ENCODE peak calls at places on chromosomes 7 and 10, in eight cellular contexts. U is OCI-LY7, W is Panc1, A is spleen, X is heart right ventricle, R is Caco-2, F is HAP-1, H is aorta. J is an unnamed sample.
A peak's percentile ranks its signal among the peaks of the same experiment; 100 is the strongest.

GRCh38 chr10:62726142-62726541 is 78.4 kb upstream of the ADO start:
- DNase-seq in A (no peak), U (no peak), H (no peak), R (no peak), W (no peak), F (no peak), X (no peak), J (no peak)

GRCh38 chr7:113652501-113652900 is 266.3 kb downstream of the PPP1R3A start:
- DNase-seq in A (no peak), U (no peak), W (no peak), R (no peak), H (no peak), F (no peak), X (no peak), J (no peak)

GRCh38 chr7:37040330-37040729 is 316.0 kb upstream of the AOAH start:
- DNase-seq in U (no peak), X (no peak), R (no peak), W (no peak), H (no peak), A (no peak), F (no peak), J (no peak)

GRCh38 chr10:78171633-78172032 is 138.0 kb downstream of the RPS24 start:
- DNase-seq in R (no peak), U (peak; percentile 68), X (no peak), H (peak; percentile 22), A (no peak), F (no peak), W (no peak), J (no peak)

GRCh38 chr10:1393481-1393880 is 337.3 kb downstream of the WDR37 start:
- DNase-seq in H (no peak), W (no peak), A (no peak), F (no peak), X (no peak), R (no peak), U (no peak), J (no peak)

GRCh38 chr7:149496642-149497391 is 792 bp downstream of the ZNF746 start:
- DNase-seq in U (peak; percentile 43), F (peak; percentile 3), A (peak; percentile 94), X (peak; percentile 59), H (peak; percentile 90), R (no peak), W (no peak), J (no peak)

GRCh38 chr7:142445019-142445686 is 187.3 kb upstream of the PRSS58 start:
- DNase-seq in X (no peak), W (no peak), H (no peak), A (no peak), R (no peak), F (no peak), U (peak; percentile 11), J (no peak)

GRCh38 chr10:33195608-33196376 is 138.7 kb downstream of the NRP1 start:
- DNase-seq in F (no peak), A (no peak), X (no peak), W (no peak), R (peak; percentile 53), H (no peak), U (no peak), J (no peak)

GRCh38 chr7:84701524-84702306 is 485.1 kb downstream of the SEMA3D start:
- DNase-seq in A (no peak), W (peak; percentile 46), U (no peak), X (no peak), H (no peak), R (peak; percentile 66), F (no peak), J (no peak)

GRCh38 chr10:17062009-17062408 is 67.6 kb downstream of the CUBN start:
- DNase-seq in W (no peak), A (no peak), H (no peak), X (no peak), U (no peak), R (no peak), F (no peak), J (no peak)

GRCh38 chr10:92740762-92741161 is 51.0 kb downstream of the HHEX start:
- DNase-seq in W (no peak), U (peak; percentile 40), A (no peak), X (no peak), H (no peak), R (no peak), F (no peak), J (no peak)

GRCh38 chr7:43077732-43078391 is 34.6 kb upstream of the HECW1 start:
- DNase-seq in R (peak; percentile 50), X (no peak), H (no peak), F (no peak), A (peak; percentile 75), U (no peak), W (no peak), J (no peak)

GRCh38 chr7:200290-200689 is 7.9 kb downstream of the FAM20C start:
- DNase-seq in R (no peak), X (no peak), W (no peak), H (no peak), A (no peak), F (no peak), U (no peak), J (no peak)

GRCh38 chr10:49260636-49261296 is 38.2 kb upstream of the C10orf71 start:
- DNase-seq in H (no peak), A (no peak), F (no peak), W (no peak), X (no peak), U (no peak), R (no peak), J (no peak)

GRCh38 chr10:132517951-132518521 is 19.6 kb upstream of the INPP5A start:
- DNase-seq in F (no peak), R (peak; percentile 33), U (no peak), A (peak; percentile 66), W (no peak), H (peak; percentile 75), X (peak; percentile 57), J (no peak)

GRCh38 chr10:111076682-111077661 is at the start of gene ADRA2A:
- DNase-seq in A (no peak), W (no peak), F (peak; percentile 18), H (no peak), X (no peak), U (no peak), R (peak; percentile 60), J (peak; percentile 7)

GRCh38 chr7:17593854-17594419 is 295.5 kb downstream of the AHR start:
- DNase-seq in X (no peak), W (no peak), H (no peak), R (no peak), A (no peak), F (no peak), U (no peak), J (peak; percentile 44)

GRCh38 chr10:52911163-52911562 is 138.6 kb upstream of the MBL2 start:
- DNase-seq in F (no peak), R (no peak), A (no peak), W (no peak), U (no peak), X (no peak), H (no peak), J (no peak)

GRCh38 chr7:2242541-2243482 is 786 bp downstream of the NUDT1 start:
- DNase-seq in W (no peak), F (peak; percentile 12), A (no peak), X (no peak), R (no peak), H (no peak), U (peak; percentile 59), J (no peak)

GRCh38 chr7:55128693-55129394 is 110.0 kb downstream of the EGFR start:
- DNase-seq in H (no peak), W (no peak), X (peak; percentile 81), A (no peak), R (no peak), U (no peak), F (no peak), J (no peak)

GRCh38 chr10:7652121-7652520 is 14.6 kb downstream of the ITIH5 start:
- DNase-seq in F (no peak), U (no peak), R (no peak), H (no peak), X (no peak), W (no peak), A (no peak), J (no peak)

GRCh38 chr7:130187360-130187759 is 17.8 kb downstream of the TMEM209 start:
- DNase-seq in R (no peak), X (no peak), W (no peak), H (no peak), U (no peak), A (no peak), F (no peak), J (no peak)
- H3K36me3 ChIP-seq in R (no peaks in the 10 kb centered on the region), X (peaks cover 81% of the 10 kb centered on the region), W (peaks cover 21% of the 10 kb centered on the region), H (peaks cover 7% of the 10 kb centered on the region), U (peaks cover 92% of the 10 kb centered on the region), A (peaks cover 96% of the 10 kb centered on the region), F (peaks cover 52% of the 10 kb centered on the region), J (peaks cover 2% of the 10 kb centered on the region)

DNA sequence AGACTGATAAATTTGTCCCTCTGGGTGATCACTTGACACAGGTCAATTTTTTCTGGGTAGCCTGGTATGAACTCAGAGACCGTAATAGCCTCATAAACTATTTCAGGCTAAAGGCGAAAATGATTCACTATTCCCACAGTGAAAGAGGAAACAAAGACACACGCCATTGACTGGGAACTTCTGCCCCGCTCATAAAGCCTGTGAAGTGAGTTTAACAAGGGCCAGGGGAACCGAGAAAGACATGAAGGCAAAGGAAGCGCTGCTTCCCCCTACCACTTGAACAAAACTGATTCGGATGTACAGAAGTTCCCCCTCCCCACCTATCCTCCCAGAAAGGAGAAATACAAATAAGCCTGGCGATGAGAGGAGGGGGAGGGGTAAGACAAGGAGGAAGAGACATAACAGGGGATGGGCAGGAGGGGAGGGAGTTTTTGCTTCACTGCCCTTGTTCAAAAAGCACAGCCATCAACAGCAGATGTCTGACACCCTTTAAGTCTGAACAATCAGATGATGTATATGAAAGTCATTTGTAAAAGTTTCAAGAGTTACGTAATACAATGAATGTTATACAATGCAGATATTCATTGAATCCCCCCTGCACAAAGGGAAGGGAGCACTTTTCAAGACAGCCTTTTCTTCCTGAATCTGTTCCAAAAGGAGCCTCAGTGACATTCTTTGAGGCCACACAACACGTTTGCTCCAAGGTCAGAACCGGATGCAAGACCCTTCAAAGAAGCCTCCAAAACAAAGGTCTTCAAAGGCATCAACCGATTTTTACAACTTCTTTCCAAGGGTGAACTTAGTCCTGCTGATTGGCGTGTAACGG is 734 bp downstream of the ABCB4 start:
- DNase-seq in H (no peak), W (no peak), F (peak; percentile 10), R (no peak), X (peak; percentile 23), U (peak; percentile 82), A (no peak), J (peak; percentile 42)
- H3K4me3 ChIP-seq in H (peak overlapping the region; percentile 81), W (no peak overlapping the region), F (no peak overlapping the region), R (peak overlapping the region; percentile 28), X (peak overlapping the region; percentile 25), U (peak overlapping the region; percentile 62), A (peak overlapping the region; percentile 57), J (peak overlapping the region; percentile 42)

GRCh38 chr7:67402280-67402679 is 405.6 kb downstream of the TYW1 start:
- DNase-seq in A (no peak), W (no peak), F (no peak), U (no peak), R (no peak), H (no peak), X (no peak), J (no peak)
- H3K36me3 ChIP-seq in A (no peaks in the 10 kb centered on the region), W (no peaks in the 10 kb centered on the region), F (no peaks in the 10 kb centered on the region), U (no peaks in the 10 kb centered on the region), R (no peaks in the 10 kb centered on the region), H (no peaks in the 10 kb centered on the region), X (no peaks in the 10 kb centered on the region), J (no peaks in the 10 kb centered on the region)

DNA sequence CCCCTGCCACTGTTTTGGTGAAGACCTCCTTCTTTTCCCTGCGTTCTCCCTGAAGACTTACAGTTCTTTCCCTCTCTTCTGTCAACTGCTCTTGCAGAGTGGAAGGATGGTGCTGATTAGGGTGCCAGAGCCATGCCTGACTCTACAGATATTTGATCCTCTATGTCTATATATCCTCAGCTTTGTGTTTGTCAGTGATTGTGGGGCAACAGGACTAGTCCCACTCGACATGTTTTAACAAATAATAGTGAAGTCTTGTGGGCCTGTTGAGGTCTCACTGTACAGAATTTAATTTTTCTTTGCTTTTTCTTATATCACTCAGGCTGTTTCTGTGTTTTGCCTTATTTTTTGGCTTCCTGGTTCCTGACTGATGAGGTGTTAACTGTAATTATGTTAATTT is 5.0 kb downstream of the PLEKHA1 start:
- DNase-seq in R (no peak), X (no peak), A (no peak), F (no peak), H (no peak), U (no peak), W (no peak), J (no peak)
- H3K4me3 ChIP-seq in R (no peak overlapping the region), X (no peak overlapping the region), A (no peak overlapping the region), F (no peak overlapping the region), H (no peak overlapping the region), U (no peak overlapping the region), W (no peak overlapping the region), J (no peak overlapping the region)

J was measured in BJ.